ENCODE peak calls at places on chromosomes 6 and 20, in four cellular contexts. One of them, this sample, is unnamed. For H3K4me1, the result is how much of the 10 kb centered on the place peaks cover.

GRCh38 chr6:167706313-167707109 is 120.2 kb upstream of the AFDN start:
- DNase-seq in fibroblast of lung: no peak
- DNase-seq in K562: no peak
- DNase-seq in heart right ventricle: no peak
- DNase-seq in this sample: no peak

GRCh38 chr20:38725458-38725958 is 1.2 kb downstream of the SLC32A1 start:
- DNase-seq in fibroblast of lung: no peak
- DNase-seq in K562: no peak
- DNase-seq in heart right ventricle: no peak
- DNase-seq in this sample: no peak

GRCh38 chr6:135568366-135568765 is 70.8 kb upstream of the AHI1 start:
- DNase-seq in fibroblast of lung: peak
- DNase-seq in K562: no peak
- DNase-seq in heart right ventricle: no peak
- DNase-seq in this sample: no peak

GRCh38 chr6:132643547-132643946 is 15.4 kb downstream of the TAAR1 start:
- DNase-seq in fibroblast of lung: no peak
- DNase-seq in K562: no peak
- DNase-seq in heart right ventricle: no peak
- DNase-seq in this sample: no peak

GRCh38 chr20:25003002-25003401 is 10.5 kb upstream of the APMAP start:
- DNase-seq in fibroblast of lung: no peak
- DNase-seq in K562: no peak
- DNase-seq in heart right ventricle: no peak
- DNase-seq in this sample: no peak

GRCh38 chr20:58839991-58840747 is 10.5 kb downstream of the GNAS-AS1 start:
- DNase-seq in fibroblast of lung: no peak
- DNase-seq in K562: no peak
- DNase-seq in heart right ventricle: no peak
- DNase-seq in this sample: no peak

GRCh38 chr6:32178547-32179440 is 589 bp downstream of the RNF5 start:
- DNase-seq in fibroblast of lung: no peak
- DNase-seq in K562: peak
- DNase-seq in heart right ventricle: no peak
- DNase-seq in this sample: no peak

GRCh38 chr6:27777126-27777525 is 135.1 kb downstream of the OR2B2 start:
- DNase-seq in fibroblast of lung: no peak
- DNase-seq in K562: peak
- DNase-seq in heart right ventricle: no peak
- DNase-seq in this sample: no peak

GRCh38 chr6:22149501-22150490 is 147.0 kb downstream of the PRL start:
- DNase-seq in fibroblast of lung: peak
- DNase-seq in K562: no peak
- DNase-seq in heart right ventricle: no peak
- DNase-seq in this sample: no peak

GRCh38 chr6:70124882-70125535 is 177.9 kb downstream of the COL9A1 start:
- DNase-seq in fibroblast of lung: peak
- DNase-seq in K562: no peak
- DNase-seq in heart right ventricle: no peak
- DNase-seq in this sample: no peak

DNA sequence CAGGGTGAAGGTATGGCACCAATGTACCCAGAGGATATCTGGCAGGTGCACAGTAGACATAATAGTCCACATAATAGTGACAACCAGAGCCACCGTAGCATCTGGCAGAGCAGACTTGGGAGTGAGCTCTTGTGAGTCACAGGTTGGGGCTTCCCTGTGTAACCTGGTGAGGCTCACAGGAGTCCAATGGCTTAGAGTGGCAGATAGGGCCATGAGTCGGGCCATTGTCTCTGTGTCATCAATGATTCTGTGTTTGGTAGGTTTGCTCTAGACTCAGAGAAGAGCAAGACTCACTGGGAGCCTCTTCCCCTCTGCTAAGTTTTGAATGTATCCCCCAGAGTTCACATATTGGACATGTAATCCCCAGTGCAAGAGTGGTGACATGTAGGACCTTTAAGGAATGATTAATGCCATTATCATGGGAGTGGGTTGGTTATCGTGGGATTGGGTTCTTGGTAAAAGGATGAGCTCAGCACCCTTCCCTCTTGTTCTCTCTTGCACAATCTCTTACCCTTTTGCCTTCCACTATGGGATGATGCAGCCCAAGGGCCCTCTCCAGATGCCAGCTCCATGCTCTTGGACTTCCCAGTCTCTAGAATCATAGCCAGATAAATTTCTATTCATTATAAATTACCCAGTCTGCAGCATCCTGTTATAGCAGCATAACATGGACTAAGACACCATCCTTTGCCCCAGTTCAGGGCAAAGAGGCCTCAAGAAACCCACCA is 22.6 kb upstream of the SIRPA start:
- DNase-seq in fibroblast of lung: no peak
- DNase-seq in K562: no peak
- DNase-seq in heart right ventricle: no peak
- DNase-seq in this sample: no peak
- H3K4me1 ChIP-seq in fibroblast of lung: under half
- H3K4me1 ChIP-seq in K562: under half
- H3K4me1 ChIP-seq in heart right ventricle: under half
- H3K4me1 ChIP-seq in this sample: under half

GRCh38 chr6:139373154-139373927 is 1.1 kb downstream of the CITED2 start:
- DNase-seq in fibroblast of lung: peak
- DNase-seq in K562: peak
- DNase-seq in heart right ventricle: peak
- DNase-seq in this sample: peak
- TF ChIP-seq CTCF in fibroblast of lung: no peak
- TF ChIP-seq CTCF in K562: peak
- TF ChIP-seq CTCF in heart right ventricle: peak
- TF ChIP-seq CTCF in this sample: peak

GRCh38 chr20:3811421-3812258 is 8.7 kb upstream of the AP5S1 start:
- DNase-seq in fibroblast of lung: peak
- DNase-seq in K562: no peak
- DNase-seq in heart right ventricle: peak
- DNase-seq in this sample: peak
- H3K4me3 ChIP-seq in fibroblast of lung: peak
- H3K4me3 ChIP-seq in K562: no peak
- H3K4me3 ChIP-seq in heart right ventricle: peak
- H3K4me3 ChIP-seq in this sample: peak

GRCh38 chr6:4023240-4023639 is 55.7 kb downstream of the FAM217A start:
- DNase-seq in fibroblast of lung: no peak
- DNase-seq in K562: no peak
- DNase-seq in heart right ventricle: no peak
- DNase-seq in this sample: no peak

GRCh38 chr6:4025681-4026080 is 53.3 kb downstream of the FAM217A start:
- DNase-seq in fibroblast of lung: no peak
- DNase-seq in K562: no peak
- DNase-seq in heart right ventricle: no peak
- DNase-seq in this sample: no peak

GRCh38 chr6:4021133-4021861 is 57.6 kb downstream of the FAM217A start:
- DNase-seq in fibroblast of lung: peak
- DNase-seq in K562: peak
- DNase-seq in heart right ventricle: peak
- DNase-seq in this sample: peak

GRCh38 chr6:4020822-4021132 is 58.2 kb downstream of the FAM217A start:
- DNase-seq in fibroblast of lung: no peak
- DNase-seq in K562: no peak
- DNase-seq in heart right ventricle: no peak
- DNase-seq in this sample: no peak

DNA sequence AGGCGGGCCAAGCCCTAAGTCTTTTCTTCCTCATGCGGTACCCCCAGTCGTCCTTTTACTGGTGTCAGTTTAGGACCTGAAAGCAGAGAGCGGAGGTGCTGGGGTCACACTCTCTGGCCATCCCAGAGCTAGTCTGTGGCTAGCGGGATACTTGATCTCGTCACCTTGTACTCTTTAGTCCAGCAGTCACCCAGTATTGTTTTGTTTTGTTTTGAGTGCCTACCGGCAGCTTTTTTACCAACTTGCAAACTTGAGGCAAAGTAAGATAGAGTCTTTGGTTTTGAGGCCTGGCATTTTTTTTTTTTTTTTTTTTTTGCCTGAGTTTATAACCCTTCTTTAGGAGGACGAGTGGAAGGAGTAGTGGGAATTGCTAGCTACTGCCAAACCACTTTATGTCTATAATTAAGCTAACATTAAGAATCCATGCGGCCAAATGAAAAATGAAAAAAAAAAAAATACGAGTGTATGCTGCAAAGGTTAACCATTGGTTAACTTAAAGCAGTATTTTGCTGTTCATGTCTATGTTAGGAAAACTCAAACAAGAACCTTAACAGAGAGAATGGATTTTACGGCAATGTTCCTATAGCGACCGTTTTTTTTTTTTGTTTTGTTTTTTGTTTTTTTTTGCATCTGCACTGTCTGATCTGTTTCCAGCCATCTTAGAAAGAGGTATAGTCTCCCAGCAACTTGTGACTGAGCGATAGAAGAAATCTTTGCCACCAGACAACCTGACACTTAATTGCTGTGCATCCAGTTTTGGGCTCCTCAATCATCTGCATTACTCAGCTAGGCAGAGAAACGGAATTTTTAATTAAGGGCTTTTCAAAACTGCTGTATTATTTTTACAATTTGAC is 56.8 kb downstream of the FAM217A start:
- DNase-seq in fibroblast of lung: peak
- DNase-seq in K562: no peak
- DNase-seq in heart right ventricle: no peak
- DNase-seq in this sample: no peak
- H3K4me1 ChIP-seq in fibroblast of lung: under half
- H3K4me1 ChIP-seq in K562: under half
- H3K4me1 ChIP-seq in heart right ventricle: half or more
- H3K4me1 ChIP-seq in this sample: half or more

GRCh38 chr6:686528-686927 is 6.4 kb downstream of the EXOC2 start:
- DNase-seq in fibroblast of lung: no peak
- DNase-seq in K562: peak
- DNase-seq in heart right ventricle: no peak
- DNase-seq in this sample: no peak
- TF ChIP-seq CTCF in fibroblast of lung: peak
- TF ChIP-seq CTCF in K562: peak
- TF ChIP-seq CTCF in heart right ventricle: peak
- TF ChIP-seq CTCF in this sample: peak

GRCh38 chr6:94349227-94349626 is 929.9 kb upstream of the EPHA7 start:
- DNase-seq in fibroblast of lung: no peak
- DNase-seq in K562: no peak
- DNase-seq in heart right ventricle: no peak
- DNase-seq in this sample: no peak

GRCh38 chr6:94344866-94345265 is 925.5 kb upstream of the EPHA7 start:
- DNase-seq in fibroblast of lung: no peak
- DNase-seq in K562: no peak
- DNase-seq in heart right ventricle: no peak
- DNase-seq in this sample: no peak

GRCh38 chr6:94350833-94351232 is 931.5 kb upstream of the EPHA7 start:
- DNase-seq in fibroblast of lung: no peak
- DNase-seq in K562: no peak
- DNase-seq in heart right ventricle: no peak
- DNase-seq in this sample: no peak
- H3K4me3 ChIP-seq in fibroblast of lung: no peak
- H3K4me3 ChIP-seq in K562: no peak
- H3K4me3 ChIP-seq in heart right ventricle: no peak
- H3K4me3 ChIP-seq in this sample: no peak